ENCODE peak calls at places on chromosomes 7 and 10, in eight cellular contexts. G is right atrium auricular region; T is GM23248; B is CD8-positive, alpha-beta memory T cell; F is hepatocyte; N is mesenchymal stem cell; C is upper lobe of right lung; M is lower lobe of right lung. V is an unnamed sample. For H3K4me1, the result is how much of the 10 kb centered on the place peaks cover.

GRCh38 chr7:100034871-100035510 is 14.6 kb upstream of the ZSCAN21 start:
- DNase-seq in M (no peak), G (no peak), T (peak), B (no peak), N (peak), C (no peak), F (no peak), V (no peak)

GRCh38 chr7:109950256-109950655 is 1140.7 kb upstream of the LRRN3 start:
- DNase-seq in N (no peak), G (no peak), T (no peak), F (no peak), B (no peak), M (no peak), C (no peak), V (no peak)

GRCh38 chr7:81284576-81284975 is 365.7 kb upstream of the SEMA3C start:
- DNase-seq in N (peak), F (no peak), B (no peak), C (no peak), M (no peak), T (peak), G (no peak), V (no peak)

GRCh38 chr7:47228386-47229014 is 353.4 kb downstream of the TNS3 start:
- DNase-seq in T (no peak), M (no peak), G (no peak), N (no peak), B (no peak), C (no peak), F (no peak), V (no peak)

GRCh38 chr7:141941075-141941474 is 5.7 kb downstream of the CLEC5A start:
- DNase-seq in T (no peak), C (no peak), G (no peak), B (no peak), M (no peak), F (no peak), N (no peak), V (no peak)

GRCh38 chr10:13183625-13184024 is 22.3 kb downstream of the MCM10 start:
- DNase-seq in C (no peak), F (no peak), N (no peak), G (no peak), M (no peak), B (no peak), T (no peak), V (no peak)

GRCh38 chr7:37960483-37960882 is 40.0 kb downstream of the EPDR1 start:
- DNase-seq in F (no peak), C (no peak), B (no peak), T (no peak), G (no peak), M (no peak), N (no peak), V (no peak)

GRCh38 chr10:121904888-121905287 is 22.9 kb downstream of the ATE1 start:
- DNase-seq in G (no peak), C (no peak), T (no peak), N (no peak), B (no peak), F (no peak), M (no peak), V (no peak)

GRCh38 chr7:119377-120163 is 72.8 kb upstream of the FAM20C start:
- DNase-seq in T (no peak), B (no peak), F (peak), G (no peak), N (peak), M (peak), C (peak), V (no peak)

GRCh38 chr7:140645166-140645565 is 4.6 kb upstream of the DENND2A start:
- DNase-seq in F (no peak), M (no peak), G (no peak), B (no peak), T (no peak), N (no peak), C (peak), V (peak)

GRCh38 chr10:112767156-112767555 is 182.9 kb upstream of the TCF7L2 start:
- DNase-seq in F (no peak), C (no peak), T (no peak), N (peak), B (no peak), G (no peak), M (no peak), V (no peak)

GRCh38 chr10:46536781-46537180 is 19.7 kb downstream of the GPRIN2 start:
- DNase-seq in C (peak), T (no peak), N (no peak), B (no peak), G (no peak), F (no peak), M (no peak), V (no peak)

GRCh38 chr10:79383974-79384606 is 36.8 kb downstream of the PPIF start:
- DNase-seq in N (no peak), M (peak), T (no peak), F (no peak), G (peak), C (peak), B (no peak), V (peak)

GRCh38 chr7:26091933-26092332 is 60.1 kb upstream of the NFE2L3 start:
- DNase-seq in G (no peak), B (no peak), T (peak), M (no peak), F (no peak), N (peak), C (no peak), V (no peak)

GRCh38 chr10:14820010-14820774 is 17.6 kb downstream of the CDNF start:
- DNase-seq in F (peak), C (no peak), G (no peak), M (no peak), B (no peak), N (peak), T (peak), V (no peak)

GRCh38 chr10:35561670-35562069 is 43.5 kb upstream of the GJD4 start:
- DNase-seq in G (no peak), N (no peak), F (no peak), M (no peak), C (no peak), T (no peak), B (no peak), V (no peak)

GRCh38 chr7:154720016-154720415 is 282.9 kb downstream of the PAXIP1 start:
- DNase-seq in N (no peak), B (no peak), T (no peak), G (no peak), F (no peak), C (no peak), M (no peak), V (no peak)

DNA sequence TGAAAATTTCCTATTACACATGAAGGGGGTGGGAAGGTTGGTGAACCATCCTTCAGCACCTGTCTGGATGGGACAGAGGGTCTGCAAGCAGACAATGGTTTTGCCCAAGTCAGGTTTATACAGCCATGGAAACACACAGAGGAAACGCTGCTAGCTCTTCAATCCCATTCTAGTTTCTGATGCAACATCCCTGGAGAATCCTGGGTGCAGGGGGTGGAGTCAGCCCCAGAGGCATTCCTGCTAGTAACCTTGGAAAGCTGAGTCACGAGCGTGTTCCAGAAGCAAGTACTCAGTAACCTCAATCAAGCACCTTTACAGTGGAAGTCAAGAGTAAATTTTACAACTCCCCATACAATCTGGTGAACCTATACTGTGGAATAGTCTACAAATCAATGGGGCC is 95.2 kb downstream of the ZRANB1 start:
- DNase-seq in N (peak), F (peak), G (no peak), T (peak), B (no peak), C (no peak), M (peak), V (no peak)
- H3K4me1 ChIP-seq in N (under half), F (under half), G (half or more), T (under half), B (under half), C (under half), M (half or more), V (under half)

DNA sequence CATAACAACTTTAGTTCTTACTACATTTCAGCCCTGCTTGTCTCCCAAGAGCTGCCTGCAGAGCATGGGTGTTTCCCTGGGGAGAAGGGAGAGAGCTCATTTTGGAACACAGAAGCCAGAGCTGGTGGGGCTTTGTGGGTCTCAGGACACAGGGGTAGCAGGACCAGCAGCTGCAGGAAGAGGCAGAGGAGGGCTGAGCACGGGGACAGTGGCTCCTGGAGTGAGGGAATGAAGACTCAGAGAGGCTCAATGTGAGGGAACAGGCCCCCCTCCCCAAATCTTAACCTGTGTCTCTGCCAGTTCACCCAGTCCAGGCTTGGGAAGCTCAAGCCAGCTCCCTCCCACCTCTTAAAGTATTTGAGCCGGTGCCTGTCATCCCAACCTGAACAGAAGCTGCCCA is 50.0 kb downstream of the CHST3 start:
- DNase-seq in T (no peak), C (no peak), G (no peak), N (no peak), M (no peak), B (no peak), F (no peak), V (no peak)
- H3K4me1 ChIP-seq in T (under half), C (under half), G (half or more), N (under half), M (under half), B (under half), F (under half), V (under half)

DNA sequence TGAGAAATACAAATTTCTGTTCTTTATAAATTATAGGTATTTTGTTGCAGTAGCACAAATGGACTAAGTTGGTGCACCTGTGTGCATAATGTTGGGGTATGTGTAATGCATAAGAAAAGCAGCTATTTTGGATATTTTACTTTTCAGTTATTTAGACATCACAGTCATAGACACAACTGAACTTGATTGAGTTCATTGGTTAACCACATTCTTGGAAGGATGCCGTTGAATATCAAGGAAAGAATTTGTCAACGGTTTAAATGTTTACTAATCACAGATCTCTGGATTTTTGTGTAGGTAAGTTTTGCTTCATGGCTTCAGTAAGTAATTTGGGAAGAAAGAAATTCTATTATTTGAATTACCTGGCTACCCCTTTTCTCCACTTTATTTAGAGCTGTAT is 4.1 kb downstream of the OTUD1 start:
- DNase-seq in T (peak), F (no peak), G (no peak), M (no peak), C (no peak), B (no peak), N (no peak), V (no peak)
- H3K4me1 ChIP-seq in T (under half), F (under half), G (under half), M (half or more), C (under half), B (under half), N (under half), V (under half)

GRCh38 chr7:150373049-150373801 is 4.6 kb downstream of the REPIN1 start:
- DNase-seq in C (peak), G (no peak), B (no peak), T (no peak), N (no peak), M (no peak), F (no peak), V (no peak)
- H3K4me1 ChIP-seq in C (under half), G (under half), B (under half), T (under half), N (under half), M (under half), F (half or more), V (under half)

GRCh38 chr7:157575777-157576176 is 239.0 kb downstream of the DNAJB6 start:
- DNase-seq in M (no peak), N (no peak), B (peak), T (no peak), G (no peak), F (no peak), C (no peak), V (no peak)
- H3K4me1 ChIP-seq in M (under half), N (under half), B (under half), T (under half), G (under half), F (under half), C (under half), V (under half)

GRCh38 chr7:116781584-116781983 is 80.8 kb upstream of the CAPZA2 start:
- DNase-seq in B (no peak), G (no peak), F (no peak), N (no peak), T (no peak), C (no peak), M (no peak), V (no peak)
- H3K4me1 ChIP-seq in B (under half), G (under half), F (under half), N (under half), T (half or more), C (under half), M (under half), V (under half)

GRCh38 chr10:87870154-87870553 is 6.7 kb downstream of the PTEN start:
- DNase-seq in N (no peak), M (no peak), T (no peak), B (no peak), C (no peak), F (no peak), G (no peak), V (no peak)

GRCh38 chr10:87873656-87874055 is 10.2 kb downstream of the PTEN start:
- DNase-seq in G (no peak), M (no peak), C (no peak), F (no peak), N (no peak), T (no peak), B (no peak), V (no peak)

GRCh38 chr10:87878664-87879459 is 15.4 kb downstream of the PTEN start:
- DNase-seq in N (no peak), M (no peak), F (no peak), B (no peak), T (no peak), G (no peak), C (no peak), V (no peak)

GRCh38 chr10:87872828-87873227 is 9.4 kb downstream of the PTEN start:
- DNase-seq in N (no peak), F (no peak), M (no peak), T (no peak), B (no peak), G (no peak), C (no peak), V (no peak)

GRCh38 chr10:87875929-87876571 is 12.6 kb downstream of the PTEN start:
- DNase-seq in T (peak), B (no peak), G (no peak), M (no peak), N (no peak), F (no peak), C (no peak), V (no peak)
- H3K4me1 ChIP-seq in T (under half), B (under half), G (half or more), M (half or more), N (under half), F (under half), C (under half), V (under half)

GRCh38 chr7:45052011-45052410 is 36.8 kb downstream of the NACAD start:
- DNase-seq in F (no peak), M (no peak), C (no peak), G (no peak), T (no peak), N (no peak), B (no peak), V (no peak)

GRCh38 chr7:45053401-45053800 is 35.4 kb downstream of the NACAD start:
- DNase-seq in C (no peak), B (no peak), N (no peak), F (no peak), T (no peak), M (no peak), G (no peak), V (no peak)

GRCh38 chr7:45048748-45049147 is 40.0 kb downstream of the NACAD start:
- DNase-seq in G (no peak), B (no peak), N (no peak), M (no peak), T (no peak), C (no peak), F (no peak), V (no peak)

GRCh38 chr7:45053941-45054340 is 34.8 kb downstream of the NACAD start:
- DNase-seq in T (no peak), G (no peak), C (no peak), F (no peak), N (no peak), M (no peak), B (no peak), V (no peak)

GRCh38 chr7:45050198-45050597 is 38.6 kb downstream of the NACAD start:
- DNase-seq in B (no peak), T (no peak), C (no peak), F (no peak), G (no peak), M (no peak), N (no peak), V (no peak)
- H3K4me1 ChIP-seq in B (under half), T (under half), C (under half), F (under half), G (under half), M (under half), N (under half), V (under half)

DNA sequence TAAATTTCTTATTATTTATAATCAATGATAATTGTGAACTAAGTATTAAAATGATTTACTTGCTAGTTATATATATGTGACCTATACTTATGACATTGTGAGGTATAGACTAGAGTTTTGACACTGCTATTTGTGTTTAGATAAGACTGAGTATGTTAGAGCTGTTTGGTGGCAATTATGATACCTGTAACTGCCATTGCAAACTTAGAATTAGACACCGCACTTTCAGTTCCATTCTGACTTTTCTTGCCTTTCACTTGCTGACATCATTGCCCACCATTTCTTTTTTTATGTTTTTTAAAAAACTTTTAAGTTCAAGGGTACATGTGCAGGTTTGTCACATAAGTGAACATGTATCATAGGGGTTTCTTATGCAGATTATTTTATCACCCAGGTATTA is 214.5 kb downstream of the MBL2 start:
- DNase-seq in F (no peak), G (no peak), B (no peak), C (no peak), M (no peak), T (no peak), N (no peak), V (no peak)
- H3K4me1 ChIP-seq in F (under half), G (under half), B (under half), C (under half), M (under half), T (under half), N (under half), V (under half)

GRCh38 chr7:106372595-106373318 is 88.0 kb upstream of the NAMPT start:
- DNase-seq in M (no peak), C (no peak), B (no peak), F (no peak), T (no peak), G (no peak), N (peak), V (no peak)
- H3K4me1 ChIP-seq in M (under half), C (under half), B (under half), F (under half), T (under half), G (under half), N (under half), V (under half)